ENCODE peak calls at places on chromosome 19, in seven cellular contexts. G is left ventricle myocardium superior; U is ELR; O is A172; D is H54; J is Calu3; Z is stimulated activated CD4-positive, alpha-beta T cell treated with anti-CD3 and anti-CD28 coated beads, Interleukin-1b, Interleukin-23, amount 100 ng/mL, for 24 hours. Q is an unnamed sample.

GRCh38 chr19:5271145-5271544 is 69.5 kb downstream of the PTPRS start:
- DNase-seq in G (no peak), U (peak; percentile 50), O (peak; percentile 35), D (no peak), J (no peak), Z (no peak), Q (no peak)

GRCh38 chr19:54506079-54506478 is 3.4 kb downstream of the LAIR2 start:
- DNase-seq in G (no peak), U (no peak), O (no peak), D (no peak), J (no peak), Z (no peak), Q (no peak)

GRCh38 chr19:22622901-22623840 is 11.0 kb upstream of the ZNF492 start:
- DNase-seq in G (peak; percentile 64), U (no peak), O (no peak), D (no peak), J (no peak), Z (no peak), Q (no peak)

GRCh38 chr19:16571689-16572331 is 405 bp downstream of the SLC35E1 start:
- DNase-seq in G (no peak), U (peak; percentile 56), O (no peak), D (no peak), J (no peak), Z (no peak), Q (no peak)

GRCh38 chr19:52442179-52442578 is 11.2 kb upstream of the ZNF578 start:
- DNase-seq in G (no peak), U (no peak), O (no peak), D (no peak), J (no peak), Z (no peak), Q (no peak)

GRCh38 chr19:38980583-38981374 is 5.2 kb upstream of the FBXO17 start:
- DNase-seq in G (no peak), U (no peak), O (no peak), D (no peak), J (no peak), Z (no peak), Q (no peak)

GRCh38 chr19:19627716-19628498 is at the start of gene LPAR2:
- DNase-seq in G (peak; percentile 44), U (no peak), O (no peak), D (no peak), J (peak; percentile 76), Z (no peak), Q (no peak)

GRCh38 chr19:40685563-40685962 is 4.9 kb downstream of the NUMBL start:
- DNase-seq in G (no peak), U (no peak), O (no peak), D (no peak), J (no peak), Z (no peak), Q (no peak)

GRCh38 chr19:19530423-19530804 is 1.7 kb downstream of the YJEFN3 start:
- DNase-seq in G (no peak), U (peak; percentile 34), O (no peak), D (no peak), J (no peak), Z (no peak), Q (no peak)

GRCh38 chr19:56841194-56841546 is 644 bp upstream of the PEG3 start:
- DNase-seq in G (no peak), U (no peak), O (no peak), D (no peak), J (no peak), Z (no peak), Q (no peak)

GRCh38 chr19:8811315-8812172 is 20.6 kb downstream of the ZNF558 start:
- DNase-seq in G (no peak), U (peak; percentile 18), O (peak; percentile 15), D (no peak), J (no peak), Z (no peak), Q (no peak)

GRCh38 chr19:2391118-2391725 is 31.2 kb downstream of the TMPRSS9 start:
- DNase-seq in G (no peak), U (peak; percentile 82), O (peak; percentile 61), D (peak; percentile 70), J (peak; percentile 30), Z (no peak), Q (no peak)

Q was measured in gastrocnemius medialis.